ENCODE peak calls at places on chromosomes 5 and 9, in nine cellular contexts. Y is HepG2; G is CD8-positive, alpha-beta memory T cell; L is LNCaP clone FGC; B is gastrocnemius medialis; J is AG09309; H is uterus; O is stomach; T is H7. D is an unnamed sample.

GRCh38 chr5:84181093-84181492 is 203.6 kb downstream of the EDIL3 start:
- DNase-seq in L (no peak), H (no peak), G (no peak), J (peak), Y (no peak), T (no peak), B (no peak), O (no peak), D (no peak)

GRCh38 chr5:68478306-68479091 is 262.9 kb downstream of the PIK3R1 start:
- DNase-seq in O (no peak), G (no peak), H (no peak), T (no peak), B (no peak), Y (no peak), L (no peak), J (peak), D (no peak)

GRCh38 chr9:136213733-136214132 is 8.8 kb upstream of the LHX3 start:
- DNase-seq in J (no peak), L (no peak), T (no peak), B (no peak), G (no peak), H (no peak), Y (no peak), O (no peak), D (no peak)

GRCh38 chr9:95762322-95762721 is 113.2 kb upstream of the ERCC6L2 start:
- DNase-seq in H (no peak), J (no peak), O (no peak), L (no peak), T (no peak), Y (no peak), B (no peak), G (no peak), D (peak)

GRCh38 chr9:34127035-34127948 is 794 bp upstream of the DCAF12 start:
- DNase-seq in T (no peak), H (no peak), G (no peak), Y (no peak), B (no peak), L (no peak), O (no peak), J (no peak), D (no peak)

GRCh38 chr5:173329370-173330150 is 1.3 kb upstream of the STC2 start:
- DNase-seq in Y (peak), L (peak), T (peak), H (no peak), B (no peak), O (no peak), G (no peak), J (no peak), D (peak)

GRCh38 chr5:136128416-136128935 is 4.2 kb upstream of the SMAD5 start:
- DNase-seq in H (no peak), O (no peak), B (no peak), J (no peak), L (no peak), T (no peak), Y (no peak), G (no peak), D (no peak)

GRCh38 chr9:26243722-26244121 is 565.5 kb upstream of the TUSC1 start:
- DNase-seq in T (no peak), O (no peak), L (no peak), B (no peak), J (peak), H (no peak), G (no peak), Y (no peak), D (no peak)

GRCh38 chr9:105539452-105539851 is 18.5 kb upstream of the FKTN start:
- DNase-seq in H (no peak), J (no peak), O (no peak), B (no peak), G (no peak), L (no peak), Y (no peak), T (no peak), D (peak)

GRCh38 chr9:92035146-92035545 is 80.1 kb downstream of the SPTLC1 start:
- DNase-seq in G (no peak), O (no peak), J (no peak), T (no peak), L (no peak), H (no peak), B (no peak), Y (no peak), D (no peak)

GRCh38 chr9:17185630-17186029 is 50.8 kb downstream of the CNTLN start:
- DNase-seq in L (no peak), Y (no peak), H (no peak), O (no peak), B (no peak), G (no peak), J (no peak), T (no peak), D (no peak)

GRCh38 chr5:66828046-66828550 is 231.9 kb downstream of the MAST4 start:
- DNase-seq in L (no peak), T (no peak), J (no peak), H (no peak), Y (no peak), O (no peak), B (no peak), G (no peak), D (no peak)

GRCh38 chr9:114989600-114990410 is 59.4 kb upstream of the TNFSF8 start:
- DNase-seq in J (no peak), G (no peak), B (no peak), H (no peak), Y (no peak), T (no peak), L (no peak), O (no peak), D (peak)

GRCh38 chr5:74630387-74631087 is 10.0 kb downstream of the ENC1 start:
- DNase-seq in J (peak), H (no peak), B (no peak), T (no peak), L (no peak), G (peak), O (no peak), Y (no peak), D (no peak)

GRCh38 chr9:98775831-98776441 is 20.4 kb downstream of the ANKS6 start:
- DNase-seq in O (no peak), H (peak), B (no peak), T (peak), G (no peak), J (peak), L (peak), Y (peak), D (peak)

GRCh38 chr5:138539791-138540190 is 3.2 kb downstream of the ETF1 start:
- DNase-seq in G (no peak), O (no peak), H (no peak), B (no peak), J (no peak), L (no peak), T (no peak), Y (no peak), D (no peak)
- H3K4me3 ChIP-seq in G (no peak), O (no peak), H (no peak), B (peak), J (no peak), L (no peak), T (no peak), Y (peak), D (no peak)

GRCh38 chr5:8462565-8462964 is 593.6 kb downstream of the MTRR start:
- DNase-seq in T (no peak), G (no peak), H (no peak), B (no peak), O (no peak), J (no peak), Y (no peak), L (no peak), D (no peak)

GRCh38 chr5:8456846-8457186 is 587.9 kb downstream of the MTRR start:
- DNase-seq in L (no peak), J (no peak), H (no peak), O (no peak), G (no peak), B (no peak), T (no peak), Y (no peak), D (no peak)

GRCh38 chr5:8461543-8461942 is 592.6 kb downstream of the MTRR start:
- DNase-seq in J (no peak), T (no peak), B (no peak), Y (no peak), O (peak), G (no peak), H (no peak), L (no peak), D (no peak)

GRCh38 chr5:8458038-8458383 is 589.1 kb downstream of the MTRR start:
- DNase-seq in L (no peak), B (peak), O (no peak), J (no peak), Y (no peak), H (no peak), G (peak), T (no peak), D (no peak)

DNA sequence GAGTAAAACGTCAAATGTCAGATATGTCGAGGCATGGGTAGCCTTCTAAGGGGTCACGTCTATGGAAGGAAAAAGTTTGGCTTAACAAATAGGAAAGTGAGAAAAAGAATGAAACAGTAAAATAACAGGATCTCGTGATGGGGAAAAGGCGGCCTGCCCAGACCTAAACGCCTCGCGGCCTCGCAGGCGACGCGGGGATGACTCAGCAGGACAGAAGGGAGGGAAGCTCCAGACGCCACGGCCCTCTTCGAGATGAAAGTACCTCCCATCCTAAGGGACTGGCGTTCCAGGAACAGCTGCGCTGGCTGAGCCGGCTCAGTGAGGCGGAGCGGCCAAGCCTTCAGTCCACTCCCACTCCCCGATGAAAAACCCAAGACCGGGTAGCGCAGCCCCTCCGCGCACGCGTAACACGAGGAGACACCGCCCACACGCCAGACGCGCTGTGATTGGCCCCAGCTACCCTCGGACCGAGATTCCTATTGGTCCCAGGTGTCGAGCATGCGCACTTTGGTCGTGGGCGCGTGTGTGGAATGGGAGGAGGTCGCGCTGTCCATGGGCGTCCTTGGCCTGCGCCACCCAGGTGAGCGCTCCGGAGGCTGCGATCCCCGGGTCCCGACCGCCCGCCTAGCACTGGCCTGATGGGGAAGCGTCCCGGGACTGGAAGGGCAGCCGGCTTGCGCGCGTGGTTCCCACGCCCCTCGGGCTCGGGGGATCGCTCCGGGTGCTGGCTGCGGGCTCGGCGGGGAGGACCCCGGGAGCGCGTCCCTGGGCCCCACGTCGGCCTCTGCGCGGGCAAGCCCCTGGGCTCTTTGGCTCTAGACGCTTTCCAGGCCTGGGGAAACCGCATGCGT is 588.5 kb downstream of the MTRR start:
- DNase-seq in H (peak), Y (peak), L (peak), J (peak), T (peak), G (peak), B (peak), O (peak), D (peak)
- H3K4me3 ChIP-seq in H (peak), Y (peak), L (peak), J (peak), T (no peak), G (peak), B (peak), O (peak), D (peak)

DNA sequence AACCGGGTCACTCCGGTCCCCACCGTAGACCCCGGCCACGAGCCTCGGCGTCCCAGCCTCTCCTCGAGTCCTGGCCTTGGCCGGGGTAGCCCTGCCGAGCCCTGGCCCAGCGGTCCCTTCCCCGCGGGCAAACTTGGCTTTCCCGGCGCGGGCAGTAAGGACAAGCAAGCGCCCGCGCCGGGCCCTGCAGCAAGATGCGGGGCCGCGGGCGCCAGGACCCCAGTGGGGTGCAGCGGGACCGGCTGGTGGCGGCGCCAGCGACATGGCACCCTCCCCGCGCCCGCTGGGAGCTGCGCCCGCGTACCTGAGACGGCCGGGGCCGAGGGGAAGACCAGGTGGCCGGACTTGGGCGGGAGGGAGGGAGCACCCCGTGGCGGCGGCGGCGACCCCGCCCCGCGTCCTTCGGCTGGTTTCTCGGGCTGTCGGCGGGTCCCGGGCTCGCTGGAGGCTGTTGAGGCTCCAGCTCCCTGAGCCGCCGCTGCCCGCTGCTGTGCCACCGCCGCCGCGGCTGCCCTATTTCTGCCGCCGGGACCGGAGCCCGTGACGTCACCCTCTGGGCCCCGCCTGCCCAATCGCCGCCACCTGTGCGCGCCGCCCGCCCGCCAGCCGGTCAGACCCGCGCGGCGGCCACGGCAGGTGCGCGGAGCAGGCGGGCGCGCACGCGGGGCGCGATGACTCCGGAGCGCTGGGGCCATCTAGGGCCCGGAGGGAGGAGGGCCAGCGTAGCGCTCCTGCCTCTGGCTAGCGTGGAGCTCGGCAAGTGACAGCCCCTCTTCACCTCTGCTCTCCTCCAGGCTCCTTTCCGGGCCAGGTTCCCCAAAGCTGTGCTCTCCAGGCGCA is at the start of gene FSTL4:
- DNase-seq in G (no peak), L (no peak), T (peak), H (no peak), O (peak), Y (no peak), J (no peak), B (peak), D (no peak)
- H3K4me3 ChIP-seq in G (peak), L (peak), T (peak), H (no peak), O (peak), Y (peak), J (no peak), B (peak), D (no peak)

DNA sequence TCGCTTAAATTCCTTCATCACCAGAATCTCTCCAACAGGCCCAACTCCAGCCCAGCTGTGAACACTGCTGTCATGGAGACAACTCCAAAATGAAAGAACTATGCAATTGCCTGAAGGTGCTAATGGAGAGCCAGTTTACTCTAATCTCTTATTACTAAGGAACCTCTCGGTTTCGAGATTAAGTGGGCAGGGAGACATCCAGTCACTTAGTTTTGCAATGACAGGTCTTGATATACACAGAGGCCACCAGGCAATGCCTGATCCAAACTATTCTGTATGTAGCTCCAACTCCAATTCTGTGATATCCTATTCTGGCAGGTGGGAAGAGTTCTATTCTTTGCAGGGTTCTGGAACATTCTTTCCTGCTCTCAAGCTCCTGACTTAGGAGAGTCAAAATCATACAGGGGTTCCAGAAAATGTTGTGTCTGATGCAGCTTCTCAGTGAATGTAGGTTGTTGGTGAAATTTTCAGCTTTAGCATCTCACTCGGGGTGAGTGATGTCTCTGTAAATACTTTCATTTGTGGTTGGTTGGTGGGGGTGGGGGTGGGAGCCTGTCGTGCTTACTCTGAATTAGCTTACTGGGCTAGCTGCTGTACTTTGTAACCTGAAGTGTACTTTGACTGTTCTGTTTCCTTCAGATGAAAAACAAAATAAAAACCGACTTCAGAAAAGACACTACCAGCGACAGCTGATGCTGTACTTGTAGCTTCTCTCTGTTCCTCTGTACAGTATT is 170.9 kb downstream of the PALM2AKAP2 start:
- DNase-seq in G (no peak), L (no peak), O (no peak), H (no peak), B (no peak), J (no peak), T (no peak), Y (peak), D (no peak)
- H3K4me3 ChIP-seq in G (no peak), L (no peak), O (no peak), H (no peak), B (no peak), J (no peak), T (no peak), Y (peak), D (no peak)

DNA sequence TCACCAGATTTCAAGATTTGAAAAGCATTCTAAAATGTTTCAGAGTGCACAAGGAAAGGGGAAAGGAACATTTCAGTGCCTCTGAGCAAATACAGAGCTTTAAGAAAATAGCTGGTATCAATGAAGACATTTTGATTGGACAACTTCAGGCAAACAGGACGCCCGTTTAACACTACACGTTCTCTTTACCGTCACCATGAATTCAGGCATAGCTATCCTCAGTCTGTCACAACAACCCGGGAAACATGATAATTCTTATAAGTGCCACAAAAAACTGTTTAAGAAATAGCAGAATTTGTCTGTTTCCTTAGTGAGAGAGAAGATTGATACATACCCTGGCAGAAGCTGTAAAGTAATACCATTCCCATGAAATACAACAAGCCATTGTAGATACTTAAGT is 392.4 kb upstream of the PDE4D start:
- DNase-seq in J (no peak), H (no peak), O (no peak), T (no peak), G (no peak), B (no peak), Y (no peak), L (no peak), D (no peak)
- H3K4me3 ChIP-seq in J (no peak), H (no peak), O (no peak), T (no peak), G (no peak), B (no peak), Y (no peak), L (no peak), D (no peak)